ENCODE peak calls at places on chromosomes 6 and 20, in five cellular contexts. One of them, this sample, is unnamed.

GRCh38 chr20:46311039-46311650 is 2.8 kb upstream of the CDH22 start:
- DNase-seq in H1: no peak
- DNase-seq in SK-N-SH: no peak
- DNase-seq in GM12878: no peak
- DNase-seq in HepG2: peak
- DNase-seq in this sample: no peak

GRCh38 chr6:12845224-12846004 is 128.8 kb downstream of the PHACTR1 start:
- DNase-seq in GM12878: no peak
- DNase-seq in HepG2: no peak
- DNase-seq in SK-N-SH: peak
- DNase-seq in H1: no peak
- DNase-seq in this sample: no peak

GRCh38 chr6:69732045-69732444 is 64.8 kb downstream of the LMBRD1 start:
- DNase-seq in HepG2: no peak
- DNase-seq in GM12878: no peak
- DNase-seq in SK-N-SH: no peak
- DNase-seq in H1: no peak
- DNase-seq in this sample: no peak

GRCh38 chr6:163793584-163793983 is 379.1 kb downstream of the QKI start:
- DNase-seq in SK-N-SH: no peak
- DNase-seq in H1: no peak
- DNase-seq in GM12878: no peak
- DNase-seq in HepG2: peak
- DNase-seq in this sample: no peak

GRCh38 chr20:22773326-22773725 is 189.0 kb upstream of the FOXA2 start:
- DNase-seq in H1: no peak
- DNase-seq in GM12878: no peak
- DNase-seq in HepG2: no peak
- DNase-seq in SK-N-SH: no peak
- DNase-seq in this sample: no peak

GRCh38 chr6:143536461-143536865 is 24.9 kb upstream of the FUCA2 start:
- DNase-seq in GM12878: no peak
- DNase-seq in HepG2: no peak
- DNase-seq in H1: peak
- DNase-seq in SK-N-SH: no peak
- DNase-seq in this sample: no peak

GRCh38 chr20:36062799-36063198 is 91.7 kb upstream of the EPB41L1 start:
- DNase-seq in H1: no peak
- DNase-seq in HepG2: no peak
- DNase-seq in SK-N-SH: no peak
- DNase-seq in GM12878: no peak
- DNase-seq in this sample: peak

GRCh38 chr6:38489951-38490350 is 149.8 kb downstream of the BTBD9 start:
- DNase-seq in HepG2: no peak
- DNase-seq in H1: no peak
- DNase-seq in GM12878: no peak
- DNase-seq in SK-N-SH: no peak
- DNase-seq in this sample: no peak

GRCh38 chr6:63816979-63817436 is 181.4 kb downstream of the PHF3 start:
- DNase-seq in SK-N-SH: peak
- DNase-seq in H1: no peak
- DNase-seq in GM12878: no peak
- DNase-seq in HepG2: peak
- DNase-seq in this sample: no peak

GRCh38 chr20:44780226-44780625 is 30.1 kb downstream of the RIMS4 start:
- DNase-seq in SK-N-SH: no peak
- DNase-seq in H1: peak
- DNase-seq in GM12878: no peak
- DNase-seq in HepG2: peak
- DNase-seq in this sample: peak

GRCh38 chr20:14600527-14600926 is 263.1 kb upstream of the FLRT3 start:
- DNase-seq in GM12878: no peak
- DNase-seq in HepG2: no peak
- DNase-seq in H1: no peak
- DNase-seq in SK-N-SH: no peak
- DNase-seq in this sample: no peak

GRCh38 chr6:87184762-87185250 is 29.4 kb downstream of the ZNF292 start:
- DNase-seq in GM12878: no peak
- DNase-seq in HepG2: peak
- DNase-seq in H1: no peak
- DNase-seq in SK-N-SH: no peak
- DNase-seq in this sample: peak

GRCh38 chr6:40714143-40714542 is 127.0 kb upstream of the LRFN2 start:
- DNase-seq in GM12878: no peak
- DNase-seq in H1: no peak
- DNase-seq in SK-N-SH: no peak
- DNase-seq in HepG2: no peak
- DNase-seq in this sample: no peak

GRCh38 chr6:25292384-25292783 is 13.2 kb downstream of the CARMIL1 start:
- DNase-seq in GM12878: no peak
- DNase-seq in SK-N-SH: no peak
- DNase-seq in HepG2: no peak
- DNase-seq in H1: no peak
- DNase-seq in this sample: no peak

DNA sequence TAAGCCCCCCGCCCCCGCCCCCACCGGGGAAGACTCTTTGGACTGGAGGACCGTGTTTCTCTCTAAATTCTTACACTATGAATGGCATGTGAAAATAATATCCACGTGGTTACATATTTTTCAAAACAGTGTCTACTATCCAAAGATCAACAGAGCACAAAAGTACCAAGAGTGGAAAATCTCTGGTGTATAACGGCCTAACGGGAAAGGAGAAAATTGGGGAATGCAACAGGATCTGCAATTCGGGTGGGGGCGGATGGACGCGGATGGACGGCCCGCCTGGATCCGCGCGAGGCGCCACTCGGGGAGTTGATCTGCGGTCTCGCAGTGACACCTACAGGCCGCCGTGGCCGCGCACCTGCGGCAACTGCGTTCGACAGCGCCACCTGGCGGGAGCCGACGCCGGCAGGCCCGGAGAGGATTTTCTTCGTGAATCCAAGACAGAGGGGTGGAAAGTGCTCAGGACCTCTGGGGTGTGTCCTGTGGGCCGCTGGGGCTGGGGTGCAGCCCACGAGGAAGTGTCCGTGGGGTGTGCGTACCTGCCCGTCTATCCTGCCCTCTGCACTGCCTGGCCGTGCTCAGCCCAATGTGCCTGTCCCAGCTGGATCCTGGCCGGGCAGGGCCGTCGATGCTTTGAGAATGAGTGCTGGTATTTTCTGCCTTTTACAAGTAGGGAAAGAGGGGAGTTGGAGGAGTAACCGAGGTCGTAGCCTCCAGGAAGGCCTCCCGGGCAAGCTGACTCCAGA is 18.6 kb downstream of the ANKRD60 start:
- DNase-seq in SK-N-SH: peak
- DNase-seq in HepG2: peak
- DNase-seq in H1: peak
- DNase-seq in GM12878: peak
- DNase-seq in this sample: peak
- TF ChIP-seq TAF1 in SK-N-SH: no peak
- TF ChIP-seq TAF1 in HepG2: no peak
- TF ChIP-seq TAF1 in H1: no peak
- TF ChIP-seq TAF1 in GM12878: no peak
- TF ChIP-seq TAF1 in this sample: no peak

DNA sequence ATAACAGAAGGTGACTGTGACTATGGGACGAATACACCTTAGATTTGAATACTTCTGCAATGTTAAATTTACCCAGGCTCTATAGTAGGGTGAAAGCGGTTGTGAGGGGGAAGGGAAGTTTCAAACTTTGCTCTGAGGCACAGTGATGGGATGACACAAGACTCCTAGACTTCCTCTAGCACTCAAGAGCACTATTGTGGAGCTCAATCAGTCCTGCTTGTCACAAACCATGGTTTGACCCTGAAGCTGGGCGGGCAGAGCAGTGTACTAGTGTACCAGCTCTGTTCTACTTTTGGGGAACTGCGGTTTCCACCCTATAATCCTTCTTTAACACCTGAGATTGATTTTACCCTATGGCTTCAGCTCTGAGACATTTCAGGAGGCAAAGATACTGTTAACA is 17.1 kb downstream of the TRIM27 start:
- DNase-seq in SK-N-SH: no peak
- DNase-seq in H1: no peak
- DNase-seq in GM12878: no peak
- DNase-seq in HepG2: no peak
- DNase-seq in this sample: no peak
- TF ChIP-seq CHD2 in SK-N-SH: no peak
- TF ChIP-seq CHD2 in H1: no peak
- TF ChIP-seq CHD2 in GM12878: no peak
- TF ChIP-seq CHD2 in HepG2: no peak
- TF ChIP-seq CHD2 in this sample: no peak

DNA sequence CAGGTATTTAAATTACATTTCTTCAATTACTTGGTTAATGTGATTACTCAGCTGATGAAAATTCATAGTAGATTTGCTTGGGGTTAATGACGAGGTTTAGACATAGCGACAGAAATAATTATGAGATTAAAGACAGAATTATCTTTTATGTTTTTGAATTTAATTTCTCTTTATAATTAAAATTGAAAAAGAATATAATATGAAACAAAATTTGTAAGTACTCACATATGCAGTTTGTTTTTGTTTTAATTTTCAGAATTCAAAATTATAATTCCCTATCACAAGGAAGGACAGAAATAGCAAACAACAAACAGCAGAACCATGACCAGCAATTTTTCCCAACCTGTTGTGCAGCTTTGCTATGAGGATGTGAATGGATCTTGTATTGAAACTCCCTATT is at the start of gene TAAR8:
- DNase-seq in GM12878: no peak
- DNase-seq in H1: no peak
- DNase-seq in HepG2: no peak
- DNase-seq in SK-N-SH: no peak
- DNase-seq in this sample: no peak
- TF ChIP-seq YY1 in GM12878: no peak
- TF ChIP-seq YY1 in H1: no peak
- TF ChIP-seq YY1 in HepG2: no peak
- TF ChIP-seq YY1 in SK-N-SH: no peak
- TF ChIP-seq YY1 in this sample: no peak

DNA sequence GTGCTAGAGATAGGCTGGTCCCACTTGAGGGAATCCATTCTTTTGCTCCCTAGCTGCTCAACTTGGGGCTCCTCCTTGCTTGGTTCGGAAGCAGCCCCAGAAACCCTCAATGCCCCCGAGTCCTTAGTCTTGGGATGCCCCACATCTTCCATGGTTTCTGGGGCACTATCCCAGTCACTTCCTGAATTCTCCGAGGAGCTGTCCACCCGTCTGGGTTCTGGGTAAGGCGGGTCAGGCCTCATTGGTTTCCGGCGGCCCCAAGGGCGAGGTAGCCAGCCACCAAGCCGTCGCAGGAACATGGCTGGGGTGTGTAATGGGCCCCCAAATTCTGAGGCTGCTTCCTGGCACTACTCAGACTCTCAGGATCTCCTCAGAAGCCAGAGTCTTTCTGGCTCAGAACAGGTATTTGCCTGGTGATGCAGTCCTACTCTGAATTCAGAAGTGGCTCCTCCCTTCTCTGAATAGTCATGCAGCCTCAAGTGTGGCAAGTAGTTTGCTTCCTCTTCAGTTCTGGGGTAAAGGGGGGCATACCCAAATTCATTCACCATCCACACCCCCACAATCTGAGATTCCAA is 842 bp downstream of the C6orf47 start:
- DNase-seq in H1: no peak
- DNase-seq in SK-N-SH: no peak
- DNase-seq in GM12878: no peak
- DNase-seq in HepG2: no peak
- DNase-seq in this sample: peak
- TF ChIP-seq TAF1 in H1: no peak
- TF ChIP-seq TAF1 in SK-N-SH: no peak
- TF ChIP-seq TAF1 in GM12878: no peak
- TF ChIP-seq TAF1 in HepG2: no peak
- TF ChIP-seq TAF1 in this sample: peak

DNA sequence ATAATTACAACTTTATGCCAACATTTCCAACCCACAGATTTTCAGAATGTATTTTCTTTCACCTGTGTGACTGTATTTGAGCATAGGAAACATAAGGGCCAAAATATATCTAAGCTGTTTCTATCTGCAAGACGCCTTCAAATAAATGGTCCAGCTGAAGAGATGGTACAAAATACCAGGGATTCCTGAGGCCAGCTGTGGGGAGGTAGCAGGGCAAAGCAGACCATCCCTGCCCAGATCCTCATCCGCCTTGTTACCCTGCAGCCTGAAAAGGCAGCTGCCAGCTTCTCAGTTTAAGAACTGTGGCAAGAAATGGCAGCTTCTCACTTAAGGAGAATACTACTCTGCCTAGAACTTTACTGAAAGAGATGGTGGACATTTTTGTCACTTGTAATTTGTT is 143.3 kb downstream of the KHDC1L start:
- DNase-seq in SK-N-SH: no peak
- DNase-seq in GM12878: no peak
- DNase-seq in H1: no peak
- DNase-seq in HepG2: no peak
- DNase-seq in this sample: no peak
- TF ChIP-seq CHD2 in SK-N-SH: no peak
- TF ChIP-seq CHD2 in GM12878: no peak
- TF ChIP-seq CHD2 in H1: no peak
- TF ChIP-seq CHD2 in HepG2: no peak
- TF ChIP-seq CHD2 in this sample: no peak

GRCh38 chr20:60210779-60211617 is 252.8 kb downstream of the CDH26 start:
- DNase-seq in H1: peak
- DNase-seq in HepG2: peak
- DNase-seq in GM12878: no peak
- DNase-seq in SK-N-SH: peak
- DNase-seq in this sample: peak
- TF ChIP-seq YY1 in H1: no peak
- TF ChIP-seq YY1 in HepG2: no peak
- TF ChIP-seq YY1 in GM12878: peak
- TF ChIP-seq YY1 in SK-N-SH: no peak
- TF ChIP-seq YY1 in this sample: no peak